ENCODE peak calls at places on chromosomes 16 and 17, in nine cellular contexts. Z, A, Q, L, I, B, P, G and O are unnamed samples.

GRCh38 chr16:46961373-46962353 is 11.8 kb downstream of the DNAJA2 start:
- DNase-seq in Z (no peak), A (no peak), Q (no peak), L (no peak), I (no peak), B (no peak), P (no peak), G (no peak), O (no peak)

GRCh38 chr17:75125984-75126383 is 5.6 kb downstream of the NT5C start:
- DNase-seq in Z (no peak), A (no peak), Q (no peak), L (no peak), I (no peak), B (no peak), P (no peak), G (no peak), O (no peak)

GRCh38 chr17:12078791-12079190 is 58.1 kb downstream of the MAP2K4 start:
- DNase-seq in Z (no peak), A (no peak), Q (no peak), L (peak), I (no peak), B (no peak), P (no peak), G (peak), O (no peak)

GRCh38 chr17:19381741-19382444 is 3.6 kb downstream of the MAPK7 start:
- DNase-seq in Z (no peak), A (no peak), Q (no peak), L (no peak), I (peak), B (no peak), P (no peak), G (no peak), O (peak)

GRCh38 chr17:27492470-27492869 is 36.2 kb downstream of the KSR1 start:
- DNase-seq in Z (no peak), A (no peak), Q (no peak), L (no peak), I (no peak), B (no peak), P (no peak), G (no peak), O (no peak)

GRCh38 chr16:56371383-56371937 is 53.9 kb downstream of the AMFR start:
- DNase-seq in Z (no peak), A (no peak), Q (no peak), L (no peak), I (no peak), B (no peak), P (no peak), G (peak), O (no peak)

GRCh38 chr16:1729445-1729844 is 23.4 kb downstream of the MAPK8IP3 start:
- DNase-seq in Z (no peak), A (no peak), Q (no peak), L (no peak), I (peak), B (no peak), P (no peak), G (no peak), O (no peak)

GRCh38 chr17:61330174-61331150 is 69.2 kb upstream of the TBX2 start:
- DNase-seq in Z (no peak), A (no peak), Q (no peak), L (no peak), I (no peak), B (no peak), P (no peak), G (no peak), O (no peak)

GRCh38 chr17:75392559-75392958 is 12.9 kb downstream of the GRB2 start:
- DNase-seq in Z (no peak), A (no peak), Q (no peak), L (no peak), I (no peak), B (no peak), P (no peak), G (peak), O (no peak)

GRCh38 chr16:57601801-57602478 is 26.5 kb upstream of the ADGRG1 start:
- DNase-seq in Z (no peak), A (no peak), Q (no peak), L (no peak), I (no peak), B (no peak), P (no peak), G (no peak), O (peak)

GRCh38 chr17:15185625-15185991 is 79.5 kb downstream of the PMP22 start:
- DNase-seq in Z (no peak), A (no peak), Q (no peak), L (peak), I (no peak), B (no peak), P (no peak), G (no peak), O (no peak)

GRCh38 chr17:65231662-65232335 is 94.6 kb downstream of the RGS9 start:
- DNase-seq in Z (peak), A (no peak), Q (peak), L (peak), I (no peak), B (no peak), P (peak), G (peak), O (no peak)

GRCh38 chr17:79627184-79627765 is 16.4 kb upstream of the RBFOX3 start:
- DNase-seq in Z (no peak), A (no peak), Q (no peak), L (no peak), I (peak), B (no peak), P (no peak), G (no peak), O (peak)

GRCh38 chr17:38982858-38983746 is 15.9 kb upstream of the FBXO47 start:
- DNase-seq in Z (peak), A (peak), Q (peak), L (no peak), I (no peak), B (no peak), P (peak), G (peak), O (no peak)

GRCh38 chr16:87206646-87207451 is 110.3 kb downstream of the C16orf95 start:
- DNase-seq in Z (no peak), A (no peak), Q (no peak), L (no peak), I (no peak), B (no peak), P (no peak), G (peak), O (no peak)

GRCh38 chr17:30493802-30494201 is 16.6 kb downstream of the GOSR1 start:
- DNase-seq in Z (no peak), A (no peak), Q (no peak), L (no peak), I (no peak), B (no peak), P (no peak), G (no peak), O (no peak)

GRCh38 chr16:180101-180920 is at the start of gene HBQ1:
- DNase-seq in Z (peak), A (no peak), Q (peak), L (no peak), I (no peak), B (peak), P (peak), G (no peak), O (no peak)

GRCh38 chr16:49519741-49520140 is 146.1 kb downstream of the C16orf78 start:
- DNase-seq in Z (no peak), A (no peak), Q (no peak), L (no peak), I (no peak), B (no peak), P (no peak), G (no peak), O (no peak)

GRCh38 chr17:80285237-80285920 is 24.7 kb downstream of the RNF213 start:
- DNase-seq in Z (no peak), A (no peak), Q (no peak), L (no peak), I (no peak), B (no peak), P (no peak), G (no peak), O (no peak)

GRCh38 chr17:82241926-82242697 is 13.3 kb downstream of the SLC16A3 start:
- DNase-seq in Z (no peak), A (no peak), Q (no peak), L (no peak), I (peak), B (no peak), P (no peak), G (peak), O (peak)

GRCh38 chr16:77396461-77396860 is 38.4 kb downstream of the ADAMTS18 start:
- DNase-seq in Z (no peak), A (no peak), Q (no peak), L (no peak), I (no peak), B (no peak), P (no peak), G (no peak), O (no peak)

GRCh38 chr16:75494696-75495601 is at the start of gene CHST6:
- DNase-seq in Z (no peak), A (no peak), Q (no peak), L (no peak), I (no peak), B (no peak), P (peak), G (no peak), O (no peak)